ENCODE peak calls at places on chromosomes 3 and 15, in ten cellular contexts. I is H1, X is adrenal gland, A is mucosa of descending colon, F is endothelial cell of umbilical vein, N is left ventricle myocardium inferior, E is OCI-LY7, Q is psoas muscle, T is stomach, J is lower lobe of right lung. V is an unnamed sample.
A peak's percentile ranks its signal among the peaks of the same experiment; 100 is the strongest.

GRCh38 chr3:52021869-52022268 is 26.2 kb upstream of the RPL29 start:
- DNase-seq in I (no peak), X (peak; percentile 48), N (peak; percentile 81), F (no peak), Q (peak; percentile 59), A (no peak), J (no peak), T (no peak), E (no peak), V (peak; percentile 87)

GRCh38 chr15:32861741-32862140 is 143.9 kb downstream of the GREM1 start:
- DNase-seq in J (peak; percentile 63), E (no peak), Q (peak; percentile 22), T (no peak), X (peak; percentile 73), F (no peak), I (no peak), N (no peak), A (peak; percentile 39), V (peak; percentile 62)

GRCh38 chr15:62858343-62858742 is 184.2 kb upstream of the TPM1 start:
- DNase-seq in A (no peak), X (no peak), J (no peak), F (peak; percentile 70), E (no peak), T (no peak), I (no peak), N (no peak), Q (no peak), V (no peak)

GRCh38 chr3:138479355-138479964 is 45.0 kb downstream of the ESYT3 start:
- DNase-seq in J (peak; percentile 16), I (no peak), E (peak; percentile 70), Q (no peak), T (no peak), A (no peak), X (no peak), N (no peak), F (peak; percentile 55), V (no peak)

GRCh38 chr3:119769394-119770149 is 12.3 kb upstream of the NR1I2 start:
- DNase-seq in X (no peak), T (no peak), J (no peak), N (no peak), Q (no peak), A (peak; percentile 41), F (peak; percentile 99), I (no peak), E (no peak), V (no peak)

GRCh38 chr3:143433787-143434378 is 314.3 kb downstream of the CHST2 start:
- DNase-seq in Q (no peak), E (peak; percentile 15), I (no peak), X (no peak), T (no peak), A (no peak), F (no peak), J (no peak), N (no peak), V (no peak)

GRCh38 chr3:138370321-138370720 is 21.9 kb downstream of the MRAS start:
- DNase-seq in I (no peak), Q (no peak), E (no peak), F (no peak), T (no peak), N (no peak), X (no peak), J (no peak), A (no peak), V (no peak)

GRCh38 chr15:74196175-74196574 is 6.4 kb downstream of the STRA6 start:
- DNase-seq in A (peak; percentile 86), Q (no peak), E (no peak), T (peak; percentile 65), J (peak; percentile 72), N (peak; percentile 53), F (no peak), I (no peak), X (peak; percentile 88), V (no peak)

DNA sequence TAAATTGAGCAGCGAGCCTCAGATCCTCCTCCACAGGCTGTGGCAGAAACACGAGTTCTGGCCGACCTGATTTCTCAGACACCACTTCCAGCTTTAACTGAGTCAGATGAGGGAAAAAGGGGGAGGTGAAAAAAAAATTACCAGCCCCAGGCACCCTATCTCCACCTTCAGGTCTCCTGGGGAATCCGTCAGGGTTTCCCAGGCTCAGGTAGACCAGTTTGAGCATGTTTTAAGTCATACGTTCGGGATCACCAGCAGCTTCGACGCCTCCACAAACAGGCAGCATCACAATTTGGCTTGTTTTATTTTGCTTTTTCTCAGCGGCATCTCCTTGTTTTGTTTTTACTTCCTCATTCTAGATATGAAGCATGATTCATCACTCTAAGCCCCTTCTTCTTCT is 190.0 kb downstream of the ZNF621 start:
- DNase-seq in A (no peak), E (peak; percentile 36), Q (no peak), X (no peak), J (no peak), F (no peak), N (no peak), I (no peak), T (no peak), V (no peak)
- TF ChIP-seq CTCF in A (no peak), E (no peak), Q (no peak), X (no peak), J (no peak), F (no peak), N (no peak), I (peak; percentile 18), T (no peak), V (no peak)

DNA sequence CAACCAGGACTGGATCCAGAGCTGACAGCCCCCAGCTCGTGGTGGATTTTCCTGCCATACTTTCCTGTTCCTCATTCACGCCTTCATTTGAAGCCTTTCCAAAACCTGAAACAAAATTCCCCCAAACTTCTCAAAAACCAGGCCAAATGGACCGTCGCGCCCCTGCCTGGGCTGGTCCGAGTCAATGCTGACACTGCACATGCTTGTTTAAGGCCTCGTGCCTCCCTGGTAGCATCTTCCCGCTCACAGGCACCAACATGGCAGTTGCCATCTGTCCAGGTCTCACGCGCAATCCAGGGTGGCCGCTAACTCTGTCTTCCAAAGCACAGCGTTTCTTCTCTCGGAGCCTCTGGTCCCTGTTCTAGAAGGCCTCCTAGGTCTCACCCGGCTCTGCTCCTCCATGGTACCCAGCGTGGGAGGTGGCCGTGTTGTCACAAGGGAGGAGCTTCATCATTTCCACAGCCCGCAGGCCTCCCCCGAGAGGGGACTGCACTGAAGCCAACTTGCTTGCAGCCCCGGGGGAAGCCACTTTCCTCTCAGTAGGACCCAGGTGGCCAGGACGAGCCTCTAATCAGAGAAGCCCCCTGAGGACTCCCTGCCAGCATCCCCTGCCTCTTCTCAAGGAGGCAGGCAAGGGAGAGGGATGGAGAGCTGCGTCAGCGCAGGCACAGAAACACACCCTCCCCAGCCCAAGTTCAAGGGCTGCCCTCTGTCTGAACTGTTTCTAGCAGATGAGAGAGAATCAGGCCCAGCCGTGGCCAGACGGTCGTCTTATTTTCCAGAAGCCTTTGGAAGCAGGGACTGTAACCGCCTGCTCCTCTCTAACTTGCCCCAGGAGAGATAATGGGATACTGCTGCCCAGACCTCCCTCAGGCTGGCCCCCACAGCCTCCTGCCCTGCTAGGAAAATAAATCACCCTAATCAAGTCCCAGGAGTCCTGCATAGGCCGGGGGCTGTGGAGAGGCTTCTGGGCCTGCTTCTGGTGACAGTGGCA is 152.8 kb upstream of the TLE3 start:
- DNase-seq in J (no peak), X (no peak), T (no peak), F (no peak), I (no peak), Q (no peak), N (no peak), A (no peak), E (no peak), V (no peak)
- H3K4me1 ChIP-seq in J (peaks cover 6% of the 10 kb centered on the region), X (peaks cover 7% of the 10 kb centered on the region), T (peaks cover 18% of the 10 kb centered on the region), F (no peaks in the 10 kb centered on the region), I (peaks cover 8% of the 10 kb centered on the region), Q (no peaks in the 10 kb centered on the region), N (no peaks in the 10 kb centered on the region), A (no peaks in the 10 kb centered on the region), E (peaks cover 22% of the 10 kb centered on the region), V (no peaks in the 10 kb centered on the region)

DNA sequence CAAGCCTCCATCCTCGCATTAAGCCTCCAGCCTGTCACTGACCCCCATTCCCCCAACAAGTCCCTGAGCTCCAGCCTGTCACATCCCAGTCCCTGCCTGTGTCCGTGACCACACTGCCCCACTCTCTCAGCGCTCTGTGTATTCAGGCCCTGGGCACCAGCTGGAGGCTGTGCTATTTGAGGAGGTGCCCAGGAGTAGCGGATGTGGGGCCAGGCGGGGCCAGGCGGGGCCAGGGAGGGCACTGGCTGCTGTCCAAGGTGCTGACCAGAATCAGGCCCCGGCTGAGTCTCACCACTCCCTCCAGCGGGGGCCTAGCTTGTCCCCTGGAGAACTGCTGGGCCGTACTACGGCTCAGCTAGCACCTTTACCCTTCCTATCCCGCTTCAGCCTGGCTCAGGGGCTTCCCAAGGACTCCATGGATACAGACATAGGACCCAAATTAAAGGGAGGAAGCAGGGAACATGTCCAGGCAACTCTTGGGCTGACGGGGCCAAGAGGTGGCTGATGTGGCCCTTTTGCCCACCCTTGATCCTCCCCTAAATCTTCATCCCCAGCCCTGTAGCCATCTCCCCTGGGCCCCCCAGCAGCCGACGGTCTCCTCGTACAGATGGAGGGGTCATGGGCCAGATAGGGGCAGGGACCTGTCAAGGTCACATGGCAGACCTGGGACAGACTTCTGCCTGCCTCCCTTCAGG is 1.1 kb downstream of the HHATL start:
- DNase-seq in Q (peak; percentile 85), E (peak; percentile 27), J (peak; percentile 67), I (peak; percentile 31), A (peak; percentile 59), T (peak; percentile 54), X (no peak), N (peak; percentile 84), F (peak; percentile 15), V (peak; percentile 85)
- TF ChIP-seq CTCF in Q (peak; percentile 26), E (no peak), J (no peak), I (no peak), A (no peak), T (no peak), X (no peak), N (no peak), F (no peak), V (no peak)

GRCh38 chr3:187287231-187287630 is 4.3 kb downstream of the MASP1 start:
- DNase-seq in T (no peak), J (no peak), Q (no peak), E (no peak), F (no peak), A (no peak), X (no peak), I (no peak), N (no peak), V (no peak)

GRCh38 chr3:187290561-187290960 is 976 bp downstream of the MASP1 start:
- DNase-seq in A (no peak), N (no peak), J (no peak), T (no peak), E (no peak), I (no peak), X (no peak), Q (no peak), F (no peak), V (no peak)

GRCh38 chr3:187291001-187291511 is 481 bp downstream of the MASP1 start:
- DNase-seq in N (no peak), Q (no peak), T (no peak), X (peak; percentile 22), F (no peak), I (no peak), E (no peak), A (no peak), J (no peak), V (no peak)

GRCh38 chr3:187286467-187287059 is 5.0 kb downstream of the MASP1 start:
- DNase-seq in N (no peak), F (no peak), Q (no peak), T (no peak), A (no peak), I (no peak), X (peak; percentile 23), E (no peak), J (no peak), V (no peak)

DNA sequence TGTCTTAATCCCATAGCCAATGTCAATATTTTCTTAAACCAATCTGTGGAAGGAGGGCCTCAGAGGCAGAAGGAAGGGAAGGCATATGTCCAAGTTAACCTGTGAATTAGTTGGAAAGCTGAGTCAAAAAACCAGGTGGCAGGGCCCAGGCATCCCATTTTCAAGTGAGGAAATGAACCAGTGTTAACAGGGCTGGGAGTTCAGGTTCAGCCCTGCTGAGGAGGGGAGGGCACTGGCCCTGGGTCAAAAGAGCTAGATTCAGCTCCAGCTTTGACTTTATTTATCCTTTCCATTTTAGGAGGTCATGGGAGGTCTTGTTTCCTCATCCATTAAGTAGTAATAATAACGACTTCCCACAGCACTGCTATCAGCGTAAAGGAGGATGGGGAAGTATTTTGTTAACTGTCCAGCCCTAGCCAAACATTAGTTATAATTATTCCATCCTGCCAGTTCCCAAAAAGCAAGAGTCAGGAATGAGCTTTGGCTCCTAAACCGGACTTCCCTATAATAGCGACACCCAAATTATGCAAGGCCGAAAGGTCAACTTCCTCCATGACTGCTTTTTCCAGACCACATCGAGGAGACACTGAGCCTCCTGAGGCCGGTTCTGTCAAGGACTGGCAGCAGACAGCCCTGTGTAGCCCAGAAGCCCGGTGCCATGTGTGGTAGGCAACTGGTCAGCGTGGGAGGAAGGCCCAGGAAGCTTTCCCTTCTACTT is 3.2 kb downstream of the MASP1 start:
- DNase-seq in J (no peak), I (no peak), N (no peak), X (peak; percentile 23), Q (no peak), T (no peak), A (no peak), E (no peak), F (peak; percentile 47), V (peak; percentile 36)
- H3K4me1 ChIP-seq in J (peaks cover 21% of the 10 kb centered on the region), I (peaks cover 10% of the 10 kb centered on the region), N (peaks cover 61% of the 10 kb centered on the region), X (peaks cover 15% of the 10 kb centered on the region), Q (no peaks in the 10 kb centered on the region), T (peaks cover 16% of the 10 kb centered on the region), A (peaks cover 5% of the 10 kb centered on the region), E (no peaks in the 10 kb centered on the region), F (no peaks in the 10 kb centered on the region), V (peaks cover 11% of the 10 kb centered on the region)